ENCODE peak calls at places on chromosome 12, in six cellular contexts. One of them, this sample, is unnamed.

GRCh38 chr12:49937639-49938300 is 12.8 kb upstream of the AQP2 start:
- DNase-seq in CD4-positive, alpha-beta T cell: no peak
- DNase-seq in Right ventricle myocardium superior: no peak
- DNase-seq in glomerular endothelial cell: no peak
- DNase-seq in tibial nerve: no peak
- DNase-seq in T-helper 2 cell: no peak
- DNase-seq in this sample: no peak

GRCh38 chr12:93363854-93364297 is 13.8 kb upstream of the NUDT4 start:
- DNase-seq in CD4-positive, alpha-beta T cell: no peak
- DNase-seq in Right ventricle myocardium superior: no peak
- DNase-seq in glomerular endothelial cell: no peak
- DNase-seq in tibial nerve: no peak
- DNase-seq in T-helper 2 cell: no peak
- DNase-seq in this sample: no peak

GRCh38 chr12:122467983-122468382 is 32.7 kb downstream of the ZCCHC8 start:
- DNase-seq in CD4-positive, alpha-beta T cell: no peak
- DNase-seq in Right ventricle myocardium superior: no peak
- DNase-seq in glomerular endothelial cell: no peak
- DNase-seq in tibial nerve: no peak
- DNase-seq in T-helper 2 cell: no peak
- DNase-seq in this sample: no peak

GRCh38 chr12:15220961-15221885 is at the start of gene RERG:
- DNase-seq in CD4-positive, alpha-beta T cell: peak
- DNase-seq in Right ventricle myocardium superior: peak
- DNase-seq in glomerular endothelial cell: no peak
- DNase-seq in tibial nerve: peak
- DNase-seq in T-helper 2 cell: peak
- DNase-seq in this sample: peak

GRCh38 chr12:65728913-65729793 is 95.1 kb upstream of the HMGA2 start:
- DNase-seq in CD4-positive, alpha-beta T cell: no peak
- DNase-seq in Right ventricle myocardium superior: no peak
- DNase-seq in glomerular endothelial cell: no peak
- DNase-seq in tibial nerve: no peak
- DNase-seq in T-helper 2 cell: no peak
- DNase-seq in this sample: no peak

GRCh38 chr12:48009471-48009870 is 5.2 kb upstream of the COL2A1 start:
- DNase-seq in CD4-positive, alpha-beta T cell: no peak
- DNase-seq in Right ventricle myocardium superior: no peak
- DNase-seq in glomerular endothelial cell: no peak
- DNase-seq in tibial nerve: no peak
- DNase-seq in T-helper 2 cell: no peak
- DNase-seq in this sample: no peak

GRCh38 chr12:52659395-52659794 is 7.4 kb upstream of the KRT2 start:
- DNase-seq in CD4-positive, alpha-beta T cell: no peak
- DNase-seq in Right ventricle myocardium superior: no peak
- DNase-seq in glomerular endothelial cell: no peak
- DNase-seq in tibial nerve: no peak
- DNase-seq in T-helper 2 cell: no peak
- DNase-seq in this sample: no peak

GRCh38 chr12:27780612-27781408 is 774 bp upstream of the MANSC4 start:
- DNase-seq in CD4-positive, alpha-beta T cell: peak
- DNase-seq in Right ventricle myocardium superior: no peak
- DNase-seq in glomerular endothelial cell: peak
- DNase-seq in tibial nerve: peak
- DNase-seq in T-helper 2 cell: peak
- DNase-seq in this sample: no peak

GRCh38 chr12:2974560-2974971 is 15.4 kb downstream of the TEAD4 start:
- DNase-seq in CD4-positive, alpha-beta T cell: no peak
- DNase-seq in Right ventricle myocardium superior: no peak
- DNase-seq in glomerular endothelial cell: no peak
- DNase-seq in tibial nerve: no peak
- DNase-seq in T-helper 2 cell: no peak
- DNase-seq in this sample: no peak

GRCh38 chr12:121872546-121873223 is 14.0 kb upstream of the HPD start:
- DNase-seq in CD4-positive, alpha-beta T cell: no peak
- DNase-seq in Right ventricle myocardium superior: peak
- DNase-seq in glomerular endothelial cell: no peak
- DNase-seq in tibial nerve: no peak
- DNase-seq in T-helper 2 cell: no peak
- DNase-seq in this sample: no peak

GRCh38 chr12:132851465-132851864 is 22.8 kb upstream of the GOLGA3 start:
- DNase-seq in CD4-positive, alpha-beta T cell: no peak
- DNase-seq in Right ventricle myocardium superior: no peak
- DNase-seq in glomerular endothelial cell: no peak
- DNase-seq in tibial nerve: no peak
- DNase-seq in T-helper 2 cell: no peak
- DNase-seq in this sample: no peak

GRCh38 chr12:49092086-49092815 is 2.4 kb downstream of the DHH start:
- DNase-seq in CD4-positive, alpha-beta T cell: peak
- DNase-seq in Right ventricle myocardium superior: no peak
- DNase-seq in glomerular endothelial cell: no peak
- DNase-seq in tibial nerve: no peak
- DNase-seq in T-helper 2 cell: no peak
- DNase-seq in this sample: peak

GRCh38 chr12:75877588-75878381 is 153.8 kb downstream of the PHLDA1 start:
- DNase-seq in CD4-positive, alpha-beta T cell: no peak
- DNase-seq in Right ventricle myocardium superior: no peak
- DNase-seq in glomerular endothelial cell: no peak
- DNase-seq in tibial nerve: no peak
- DNase-seq in T-helper 2 cell: no peak
- DNase-seq in this sample: no peak

GRCh38 chr12:17304503-17305347 is 698.8 kb upstream of the LMO3 start:
- DNase-seq in CD4-positive, alpha-beta T cell: no peak
- DNase-seq in Right ventricle myocardium superior: no peak
- DNase-seq in glomerular endothelial cell: no peak
- DNase-seq in tibial nerve: no peak
- DNase-seq in T-helper 2 cell: no peak
- DNase-seq in this sample: no peak

GRCh38 chr12:113684053-113684907 is 212.6 kb upstream of the LHX5 start:
- DNase-seq in CD4-positive, alpha-beta T cell: no peak
- DNase-seq in Right ventricle myocardium superior: no peak
- DNase-seq in glomerular endothelial cell: no peak
- DNase-seq in tibial nerve: no peak
- DNase-seq in T-helper 2 cell: no peak
- DNase-seq in this sample: no peak

GRCh38 chr12:8698132-8698829 is 490 bp downstream of the RIMKLB start:
- DNase-seq in CD4-positive, alpha-beta T cell: peak
- DNase-seq in Right ventricle myocardium superior: peak
- DNase-seq in glomerular endothelial cell: no peak
- DNase-seq in tibial nerve: peak
- DNase-seq in T-helper 2 cell: peak
- DNase-seq in this sample: peak

GRCh38 chr12:106171117-106171750 is 32.5 kb upstream of the NUAK1 start:
- DNase-seq in CD4-positive, alpha-beta T cell: no peak
- DNase-seq in Right ventricle myocardium superior: no peak
- DNase-seq in glomerular endothelial cell: no peak
- DNase-seq in tibial nerve: no peak
- DNase-seq in T-helper 2 cell: no peak
- DNase-seq in this sample: no peak

GRCh38 chr12:56987551-56988053 is 18.7 kb downstream of the ZBTB39 start:
- DNase-seq in CD4-positive, alpha-beta T cell: peak
- DNase-seq in Right ventricle myocardium superior: peak
- DNase-seq in glomerular endothelial cell: peak
- DNase-seq in tibial nerve: peak
- DNase-seq in T-helper 2 cell: peak
- DNase-seq in this sample: peak

GRCh38 chr12:50110762-50111416 is 1.1 kb upstream of the COX14 start:
- DNase-seq in CD4-positive, alpha-beta T cell: no peak
- DNase-seq in Right ventricle myocardium superior: peak
- DNase-seq in glomerular endothelial cell: no peak
- DNase-seq in tibial nerve: no peak
- DNase-seq in T-helper 2 cell: no peak
- DNase-seq in this sample: no peak

GRCh38 chr12:122895757-122896636 is at the start of gene VPS37B:
- DNase-seq in CD4-positive, alpha-beta T cell: peak
- DNase-seq in Right ventricle myocardium superior: peak
- DNase-seq in glomerular endothelial cell: no peak
- DNase-seq in tibial nerve: peak
- DNase-seq in T-helper 2 cell: peak
- DNase-seq in this sample: peak

GRCh38 chr12:119940881-119941280 is 48.2 kb upstream of the BICDL1 start:
- DNase-seq in CD4-positive, alpha-beta T cell: no peak
- DNase-seq in Right ventricle myocardium superior: no peak
- DNase-seq in glomerular endothelial cell: peak
- DNase-seq in tibial nerve: no peak
- DNase-seq in T-helper 2 cell: no peak
- DNase-seq in this sample: no peak

GRCh38 chr12:108826115-108826806 is 31.1 kb downstream of the SSH1 start:
- DNase-seq in CD4-positive, alpha-beta T cell: no peak
- DNase-seq in Right ventricle myocardium superior: peak
- DNase-seq in glomerular endothelial cell: no peak
- DNase-seq in tibial nerve: peak
- DNase-seq in T-helper 2 cell: no peak
- DNase-seq in this sample: no peak